ENCODE peak calls at places on chromosomes 4 and X, in eight cellular contexts. K, U, G, V, P, Z, M and Y are unnamed samples. For H3K27me3 and H3K36me3, the result is how much of the 10 kb centered on the place peaks cover.

GRCh38 chr4:64713256-64713840 is 304.1 kb upstream of the TECRL start:
- DNase-seq in K (peak), U (no peak), G (no peak), V (no peak), P (no peak), Z (peak), M (no peak), Y (no peak)

GRCh38 chrX:72142094-72142843 is 10.6 kb upstream of the RTL5 start:
- DNase-seq in K (no peak), U (peak), G (no peak), V (no peak), P (no peak), Z (no peak), M (no peak), Y (no peak)

GRCh38 chr4:118059397-118059796 is 25.1 kb downstream of the NDST3 start:
- DNase-seq in K (no peak), U (no peak), G (no peak), V (no peak), P (no peak), Z (no peak), M (no peak), Y (no peak)

GRCh38 chr4:9870165-9870564 is 88.7 kb downstream of the DRD5 start:
- DNase-seq in K (no peak), U (no peak), G (no peak), V (no peak), P (no peak), Z (no peak), M (no peak), Y (no peak)

GRCh38 chrX:5051831-5052491 is 1176.7 kb downstream of the NLGN4X start:
- DNase-seq in K (peak), U (no peak), G (peak), V (no peak), P (no peak), Z (no peak), M (no peak), Y (no peak)

GRCh38 chrX:145848857-145849256 is 31.2 kb downstream of the SLITRK2 start:
- DNase-seq in K (no peak), U (no peak), G (no peak), V (no peak), P (no peak), Z (no peak), M (no peak), Y (no peak)

GRCh38 chrX:20445109-20445508 is 178.4 kb upstream of the RPS6KA3 start:
- DNase-seq in K (no peak), U (no peak), G (no peak), V (no peak), P (no peak), Z (no peak), M (no peak), Y (no peak)

GRCh38 chr4:136680761-136681160 is 851.5 kb downstream of the PCDH18 start:
- DNase-seq in K (no peak), U (no peak), G (no peak), V (no peak), P (no peak), Z (peak), M (no peak), Y (no peak)

GRCh38 chrX:118702741-118703140 is 24.7 kb upstream of the IL13RA1 start:
- DNase-seq in K (no peak), U (no peak), G (no peak), V (no peak), P (no peak), Z (no peak), M (no peak), Y (no peak)

GRCh38 chr4:138307319-138307718 is 65.2 kb upstream of the SLC7A11 start:
- DNase-seq in K (no peak), U (no peak), G (no peak), V (no peak), P (no peak), Z (no peak), M (no peak), Y (no peak)

GRCh38 chr4:112251044-112251632 is 19.6 kb downstream of the AP1AR start:
- DNase-seq in K (no peak), U (no peak), G (no peak), V (no peak), P (no peak), Z (no peak), M (no peak), Y (no peak)

GRCh38 chr4:26062221-26062620 is 148.2 kb downstream of the SMIM20 start:
- DNase-seq in K (no peak), U (no peak), G (peak), V (no peak), P (no peak), Z (no peak), M (peak), Y (no peak)

GRCh38 chr4:110216079-110216478 is 17.7 kb upstream of the ELOVL6 start:
- DNase-seq in K (peak), U (no peak), G (no peak), V (no peak), P (no peak), Z (no peak), M (no peak), Y (no peak)

GRCh38 chrX:101057095-101057714 is 5.3 kb upstream of the TRMT2B start:
- DNase-seq in K (peak), U (no peak), G (no peak), V (no peak), P (no peak), Z (no peak), M (no peak), Y (no peak)

GRCh38 chr4:7655549-7656243 is 221.0 kb upstream of the PSAPL1 start:
- DNase-seq in K (peak), U (peak), G (no peak), V (no peak), P (peak), Z (no peak), M (no peak), Y (peak)

GRCh38 chr4:182494103-182494502 is 250.9 kb downstream of the TENM3 start:
- DNase-seq in K (no peak), U (no peak), G (no peak), V (no peak), P (no peak), Z (no peak), M (no peak), Y (no peak)
- H3K27me3 ChIP-seq in K (under half), U (under half), G (under half), V (under half), P (under half), Z (under half), M (under half), Y (under half)

DNA sequence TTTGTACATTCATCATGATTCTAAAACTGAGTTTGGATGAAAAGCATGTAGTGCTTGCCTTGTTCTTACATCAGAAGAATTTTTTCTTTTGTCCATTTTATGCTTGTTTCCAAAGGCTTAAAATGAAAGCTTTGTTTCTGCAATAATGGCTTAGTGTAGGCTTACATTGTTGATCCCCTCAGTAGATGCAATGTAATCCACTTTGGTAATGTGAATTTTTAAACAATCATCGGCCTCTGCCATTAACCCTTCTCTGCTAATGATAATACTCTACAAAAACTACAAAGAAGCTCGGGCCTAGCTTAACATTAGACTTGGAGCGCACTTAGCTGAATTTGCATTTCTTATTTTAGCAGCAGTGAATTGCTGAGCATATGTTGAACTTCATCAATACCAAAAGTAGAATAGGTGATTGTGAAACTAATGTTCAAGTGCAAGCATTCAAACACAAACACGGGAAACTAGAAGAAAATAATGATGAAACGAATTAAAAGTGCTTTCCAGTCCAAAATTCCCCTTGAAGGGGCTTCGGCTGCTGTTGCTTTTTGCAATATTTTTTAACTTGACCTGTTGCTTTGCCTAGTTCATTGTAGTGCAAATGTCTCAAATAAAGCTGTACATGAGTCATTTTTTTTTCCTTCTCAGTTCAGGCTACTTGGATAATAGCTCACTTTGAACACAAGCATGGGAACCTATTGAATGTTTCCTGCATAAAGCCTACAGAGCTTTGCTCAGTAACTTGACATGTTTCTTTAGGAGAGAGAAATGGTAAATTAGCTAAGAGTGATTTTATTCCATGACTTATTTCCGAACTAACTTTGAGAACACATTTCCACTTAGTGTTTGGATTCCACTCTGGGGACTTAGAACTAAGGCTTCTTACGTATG is 66.5 kb downstream of the SLIT2 start:
- DNase-seq in K (no peak), U (no peak), G (no peak), V (no peak), P (no peak), Z (peak), M (no peak), Y (no peak)
- H3K4me3 ChIP-seq in K (no peak), U (peak), G (no peak), V (no peak), P (no peak), Z (peak), M (no peak), Y (no peak)

DNA sequence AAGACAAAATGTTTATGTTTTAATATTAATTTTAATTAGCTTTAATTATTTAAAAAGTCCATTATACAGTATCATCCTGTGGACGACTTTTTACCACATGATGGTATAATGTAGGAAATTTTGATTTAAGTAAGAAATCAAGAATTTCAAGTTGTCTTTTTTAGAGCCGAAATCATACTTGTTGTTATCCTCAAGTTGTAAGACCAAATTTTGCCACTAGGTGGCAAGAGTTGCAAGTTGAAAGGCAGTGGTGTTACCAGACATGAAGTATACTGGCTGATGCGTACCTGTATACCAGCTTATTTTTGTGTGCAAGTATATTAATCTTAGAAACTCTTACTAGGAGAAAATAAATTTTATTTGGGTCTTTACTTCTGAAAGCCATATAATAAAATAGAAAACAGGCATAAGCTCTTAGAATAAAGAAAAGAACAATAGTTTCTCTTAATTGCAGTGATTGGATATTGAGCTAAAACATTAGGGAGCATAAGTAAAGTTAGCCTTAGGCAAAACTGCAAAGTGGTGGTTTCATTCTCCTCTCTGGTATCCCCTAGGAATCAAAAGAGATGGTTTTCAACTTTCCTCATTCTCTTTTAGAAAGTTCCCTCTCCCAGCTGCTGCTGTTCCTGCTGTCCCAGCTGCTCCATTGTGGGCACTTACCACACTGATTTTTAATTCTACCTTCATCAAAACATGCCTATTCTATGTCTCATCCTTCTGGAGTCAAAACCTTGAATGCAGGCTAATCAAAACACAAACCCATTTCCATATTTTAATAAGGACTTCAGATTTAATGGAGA is 118.1 kb upstream of the WDFY3 start:
- DNase-seq in K (peak), U (peak), G (peak), V (no peak), P (no peak), Z (peak), M (no peak), Y (peak)
- H3K36me3 ChIP-seq in K (under half), U (under half), G (under half), V (under half), P (under half), Z (under half), M (under half), Y (under half)

DNA sequence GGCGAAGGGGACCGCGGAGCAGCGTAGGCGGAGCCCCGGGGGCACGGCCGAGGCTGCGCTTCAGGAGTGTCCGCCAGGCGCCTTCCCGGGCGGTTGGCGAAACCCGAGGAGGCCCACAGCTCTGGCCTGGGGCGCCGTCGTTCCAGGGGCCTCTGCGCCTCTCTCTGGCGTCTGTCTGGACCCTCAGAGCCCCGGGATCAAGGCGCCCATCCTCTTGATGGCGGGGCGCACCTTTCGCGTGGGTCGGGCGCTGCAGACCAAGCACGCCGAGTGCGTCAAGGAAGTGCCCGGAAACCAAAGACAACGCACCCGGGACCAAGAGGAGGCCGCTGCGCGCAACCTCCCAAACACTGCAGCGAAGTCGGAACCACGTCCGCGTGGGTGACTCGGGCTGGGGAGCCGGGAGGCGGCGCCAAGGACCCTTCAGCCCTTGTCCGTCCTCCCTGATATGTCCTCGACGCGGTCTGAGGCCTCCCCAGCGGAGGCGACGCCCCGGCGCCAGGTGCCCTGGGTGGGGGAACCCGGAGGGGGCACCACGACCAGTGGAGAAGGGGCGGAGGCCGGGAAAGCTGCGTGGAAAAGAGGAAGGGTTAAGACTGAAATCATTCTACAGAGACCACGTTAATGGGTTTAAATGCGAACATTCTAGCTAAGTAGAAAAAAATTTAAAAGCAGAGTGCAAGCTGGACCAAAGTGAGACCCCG is 9.9 kb downstream of the HMX1 start:
- DNase-seq in K (no peak), U (no peak), G (no peak), V (no peak), P (no peak), Z (no peak), M (no peak), Y (peak)
- H3K27me3 ChIP-seq in K (half or more), U (half or more), G (under half), V (under half), P (half or more), Z (half or more), M (half or more), Y (half or more)